ENCODE peak calls at places on chromosomes 7 and 10, in five cellular contexts. A is colonic mucosa, K is psoas muscle, T is IMR-90, G is adrenal gland. O is an unnamed sample.

GRCh38 chr7:83824214-83824613 is 175.3 kb upstream of the SEMA3E start:
- DNase-seq in A (no peak), K (no peak), T (peak), G (no peak), O (no peak)

GRCh38 chr7:137579913-137580640 is 236.5 kb upstream of the PTN start:
- DNase-seq in A (no peak), K (no peak), T (peak), G (no peak), O (peak)

GRCh38 chr7:143361552-143362125 is 874 bp downstream of the FAM131B start:
- DNase-seq in A (no peak), K (no peak), T (no peak), G (no peak), O (no peak)

GRCh38 chr7:80520199-80520598 is 8.3 kb upstream of the GNAT3 start:
- DNase-seq in A (no peak), K (no peak), T (peak), G (no peak), O (no peak)

GRCh38 chr10:117445992-117446391 is 70.8 kb upstream of the PDZD8 start:
- DNase-seq in A (no peak), K (no peak), T (no peak), G (no peak), O (no peak)

GRCh38 chr7:106772655-106773108 is 92.4 kb upstream of the PIK3CG start:
- DNase-seq in A (no peak), K (no peak), T (peak), G (no peak), O (peak)

GRCh38 chr10:86665218-86665607 is 3.1 kb upstream of the LDB3 start:
- DNase-seq in A (no peak), K (no peak), T (no peak), G (no peak), O (no peak)

GRCh38 chr10:94429049-94429707 is 26.8 kb downstream of the TBC1D12 start:
- DNase-seq in A (no peak), K (no peak), T (peak), G (no peak), O (no peak)

GRCh38 chr7:50216626-50217025 is 87.9 kb upstream of the IKZF1 start:
- DNase-seq in A (no peak), K (no peak), T (no peak), G (no peak), O (no peak)

GRCh38 chr10:102565793-102566192 is 62.0 kb downstream of the SUFU start:
- DNase-seq in A (no peak), K (no peak), T (no peak), G (no peak), O (no peak)
- H3K4me3 ChIP-seq in A (no peak), K (no peak), T (no peak), G (no peak), O (no peak)

DNA sequence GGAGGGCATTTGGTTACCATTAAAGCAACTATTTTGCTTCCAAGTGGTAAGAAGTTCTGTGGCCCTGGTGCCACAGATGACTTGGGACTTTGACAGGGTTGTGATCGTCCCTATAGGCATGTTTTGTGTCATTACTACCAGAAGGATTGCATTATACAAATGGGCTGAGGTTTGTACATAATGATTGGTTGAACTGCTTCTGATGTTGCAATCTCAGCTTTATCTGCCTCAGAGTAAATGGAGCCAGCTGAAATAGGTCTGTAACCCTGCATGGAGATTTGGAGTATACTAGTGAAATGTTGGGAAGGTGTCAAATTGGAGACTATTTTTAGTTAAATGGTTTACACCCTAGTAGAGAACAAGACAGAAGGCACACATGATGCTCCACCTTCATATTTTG is 46.1 kb upstream of the SEPTIN7 start:
- DNase-seq in A (no peak), K (no peak), T (peak), G (no peak), O (no peak)
- H3K27ac ChIP-seq in A (no peak), K (peak), T (peak), G (peak), O (no peak)

GRCh38 chr7:64794171-64794844 is at the start of gene ZNF138:
- DNase-seq in A (peak), K (peak), T (peak), G (peak), O (peak)
- TF ChIP-seq CTCF in A (no peak), K (no peak), T (no peak), G (no peak), O (peak)

GRCh38 chr7:151769189-151769821 is 107.6 kb downstream of the PRKAG2 start:
- DNase-seq in A (no peak), K (peak), T (no peak), G (no peak), O (no peak)

GRCh38 chr7:151764056-151764920 is 112.6 kb downstream of the PRKAG2 start:
- DNase-seq in A (no peak), K (peak), T (no peak), G (no peak), O (no peak)

GRCh38 chr7:151767557-151767956 is 109.4 kb downstream of the PRKAG2 start:
- DNase-seq in A (no peak), K (no peak), T (no peak), G (no peak), O (no peak)

GRCh38 chr7:151773795-151774194 is 103.1 kb downstream of the PRKAG2 start:
- DNase-seq in A (no peak), K (no peak), T (no peak), G (no peak), O (no peak)

GRCh38 chr7:151768805-151769188 is 108.1 kb downstream of the PRKAG2 start:
- DNase-seq in A (no peak), K (peak), T (no peak), G (no peak), O (no peak)
- H3K4me3 ChIP-seq in A (no peak), K (no peak), T (no peak), G (no peak), O (no peak)

GRCh38 chr7:56062382-56062781 is 1.7 kb upstream of the SUMF2 start:
- DNase-seq in A (no peak), K (no peak), T (peak), G (no peak), O (peak)
- H3K27ac ChIP-seq in A (no peak), K (peak), T (no peak), G (peak), O (peak)

DNA sequence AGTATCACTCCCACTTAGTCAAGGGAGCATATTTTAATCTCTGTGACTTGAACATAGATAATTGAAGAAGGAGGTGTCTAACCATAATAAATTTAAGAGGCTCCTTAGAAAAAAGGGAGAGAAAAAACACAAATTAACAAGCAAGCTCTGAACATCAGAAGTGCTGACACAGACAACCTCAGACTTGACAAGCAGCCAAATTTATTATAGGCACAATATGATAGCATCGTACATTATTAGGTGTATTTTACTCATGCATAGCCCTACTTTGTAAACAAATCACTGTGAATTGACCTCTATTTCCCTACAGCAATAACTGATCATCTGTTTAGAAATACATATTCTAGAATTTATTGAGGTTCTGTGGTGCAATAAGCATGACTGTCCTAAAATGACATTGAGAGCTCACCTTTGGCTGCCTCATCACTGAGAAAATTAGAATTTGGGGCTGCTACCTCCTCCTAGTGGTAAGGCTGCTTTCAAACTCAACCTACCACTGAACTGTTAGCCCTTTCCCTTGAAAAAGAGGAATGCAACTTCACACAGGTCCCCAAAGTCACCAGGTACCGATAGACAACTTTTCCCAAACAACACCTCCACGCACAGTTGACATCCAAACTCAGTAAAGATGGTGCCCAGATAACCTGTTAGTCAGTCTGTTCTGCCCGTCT is 76.0 kb upstream of the SCIN start:
- DNase-seq in A (no peak), K (no peak), T (no peak), G (no peak), O (no peak)
- TF ChIP-seq CTCF in A (no peak), K (no peak), T (no peak), G (no peak), O (peak)

GRCh38 chr10:13706604-13707003 is 119.8 kb downstream of the PRPF18 start:
- DNase-seq in A (peak), K (no peak), T (no peak), G (no peak), O (no peak)
- H3K4me3 ChIP-seq in A (peak), K (peak), T (peak), G (peak), O (peak)

GRCh38 chr7:69482676-69483075 is 115.6 kb upstream of the AUTS2 start:
- DNase-seq in A (no peak), K (no peak), T (no peak), G (no peak), O (no peak)
- H3K27ac ChIP-seq in A (no peak), K (no peak), T (no peak), G (no peak), O (no peak)